ENCODE peak calls at places on chromosome 17, in ten cellular contexts. K is RCC 7860; A is HFFc6; Q is activated effector memory CD4-positive, alpha-beta T cell treated with Interleukin-2 at 50 U/mL for 16 hours; E is kidney glomerular epithelial cell; X is DMS 273 treated with DMSO at 0.1 percent for 48 hours; H is lower lobe of right lung; N is stromal cell of bone marrow; W is fibroblast of pulmonary artery; O is kidney tubule cell. S is an unnamed sample.

GRCh38 chr17:31329221-31329620 is 7.8 kb upstream of the EVI2A start:
- DNase-seq in H (no peak), X (no peak), K (peak), N (no peak), O (no peak), E (no peak), Q (no peak), W (no peak), A (peak), S (no peak)

GRCh38 chr17:80926601-80927250 is 64.9 kb upstream of the CHMP6 start:
- DNase-seq in X (no peak), W (no peak), O (no peak), H (no peak), A (no peak), E (no peak), N (no peak), K (no peak), Q (no peak), S (no peak)

GRCh38 chr17:7041607-7042506 is 2.0 kb downstream of the SLC16A11 start:
- DNase-seq in H (no peak), A (no peak), K (no peak), O (no peak), Q (no peak), W (no peak), E (no peak), X (no peak), N (no peak), S (no peak)

GRCh38 chr17:50262001-50262794 is 12.1 kb upstream of the TMEM92 start:
- DNase-seq in N (no peak), K (no peak), Q (no peak), O (no peak), X (no peak), H (no peak), A (no peak), E (no peak), W (no peak), S (no peak)

GRCh38 chr17:81683208-81683583 is 401 bp downstream of the ARL16 start:
- DNase-seq in E (no peak), N (no peak), Q (no peak), A (no peak), W (no peak), K (no peak), O (no peak), X (no peak), H (no peak), S (no peak)

GRCh38 chr17:38733315-38734234 is 3.4 kb downstream of the CISD3 start:
- DNase-seq in O (no peak), K (no peak), W (no peak), H (no peak), A (no peak), X (peak), N (no peak), E (no peak), Q (no peak), S (no peak)

GRCh38 chr17:17670701-17671319 is 10.4 kb upstream of the RAI1 start:
- DNase-seq in H (no peak), K (no peak), O (no peak), E (no peak), N (no peak), Q (no peak), W (no peak), X (no peak), A (no peak), S (no peak)

GRCh38 chr17:36503456-36504155 is 17.1 kb downstream of the ZNHIT3 start:
- DNase-seq in K (no peak), X (no peak), H (no peak), N (no peak), A (no peak), Q (no peak), W (no peak), E (no peak), O (no peak), S (no peak)

GRCh38 chr17:77610518-77610893 is 348.0 kb upstream of the TNRC6C start:
- DNase-seq in K (no peak), E (no peak), O (no peak), A (no peak), W (no peak), N (no peak), H (no peak), X (no peak), Q (no peak), S (no peak)

GRCh38 chr17:64306850-64307463 is 43.9 kb upstream of the TEX2 start:
- DNase-seq in K (peak), E (peak), N (peak), O (peak), X (peak), Q (peak), A (peak), H (peak), W (peak), S (peak)

GRCh38 chr17:41647940-41648410 is 23.6 kb upstream of the KRT17 start:
- DNase-seq in K (peak), O (peak), H (peak), E (peak), W (peak), A (peak), N (peak), X (peak), Q (peak), S (peak)

GRCh38 chr17:62892870-62893338 is 73.1 kb upstream of the TANC2 start:
- DNase-seq in A (peak), N (no peak), K (peak), Q (no peak), X (no peak), E (peak), H (peak), O (peak), W (peak), S (peak)

GRCh38 chr17:30000001-30000754 is 58.7 kb downstream of the EFCAB5 start:
- DNase-seq in H (no peak), E (no peak), O (no peak), W (peak), X (no peak), N (peak), A (no peak), K (no peak), Q (no peak), S (peak)

GRCh38 chr17:40548982-40549680 is 16.1 kb downstream of the CCR7 start:
- DNase-seq in K (peak), E (peak), N (peak), Q (no peak), O (peak), A (peak), W (peak), H (peak), X (no peak), S (peak)